ENCODE peak calls at places on chromosomes 13 and 19, in eight cellular contexts. T, N, K, A, E, Z, M and B are unnamed samples.

GRCh38 chr19:33293255-33294057 is 8.9 kb downstream of the CEBPA start:
- DNase-seq in T (peak; percentile 80), N (no peak), K (peak; percentile 94), A (peak; percentile 75), E (peak; percentile 79), Z (peak; percentile 71), M (peak; percentile 85), B (peak; percentile 74)

GRCh38 chr13:75687145-75687763 is 51.1 kb downstream of the LMO7 start:
- DNase-seq in T (peak; percentile 67), N (no peak), K (no peak), A (peak; percentile 73), E (peak; percentile 56), Z (peak; percentile 68), M (peak; percentile 68), B (no peak)

GRCh38 chr19:10510301-10510802 is 6.9 kb downstream of the S1PR5 start:
- DNase-seq in T (peak; percentile 30), N (no peak), K (peak; percentile 28), A (peak; percentile 50), E (no peak), Z (no peak), M (no peak), B (peak; percentile 81)

GRCh38 chr19:31985001-31985605 is 360.3 kb upstream of the ZNF507 start:
- DNase-seq in T (no peak), N (no peak), K (no peak), A (no peak), E (no peak), Z (no peak), M (no peak), B (no peak)

GRCh38 chr13:70043685-70044084 is 63.9 kb upstream of the ATXN8OS start:
- DNase-seq in T (no peak), N (no peak), K (no peak), A (peak; percentile 8), E (no peak), Z (no peak), M (no peak), B (no peak)

GRCh38 chr13:110337287-110337686 is 30.2 kb downstream of the COL4A2 start:
- DNase-seq in T (no peak), N (no peak), K (no peak), A (no peak), E (no peak), Z (no peak), M (no peak), B (no peak)

GRCh38 chr19:47813304-47813994 is 8.3 kb upstream of the CRX start:
- DNase-seq in T (peak; percentile 87), N (peak; percentile 37), K (peak; percentile 70), A (peak; percentile 69), E (peak; percentile 32), Z (peak; percentile 18), M (peak; percentile 54), B (peak; percentile 97)

GRCh38 chr13:29165840-29166239 is 345.7 kb downstream of the MTUS2 start:
- DNase-seq in T (no peak), N (no peak), K (no peak), A (no peak), E (peak; percentile 25), Z (no peak), M (peak; percentile 1), B (no peak)

GRCh38 chr19:15195987-15196682 is 4.7 kb downstream of the NOTCH3 start:
- DNase-seq in T (peak; percentile 95), N (peak; percentile 89), K (no peak), A (peak; percentile 96), E (no peak), Z (no peak), M (no peak), B (peak; percentile 49)

GRCh38 chr19:39733841-39734240 is 4.0 kb downstream of the CLC start:
- DNase-seq in T (no peak), N (no peak), K (no peak), A (no peak), E (no peak), Z (no peak), M (no peak), B (no peak)

GRCh38 chr13:113586661-113587479 is 2.3 kb downstream of the TFDP1 start:
- DNase-seq in T (no peak), N (no peak), K (no peak), A (no peak), E (no peak), Z (no peak), M (no peak), B (no peak)

GRCh38 chr19:8392017-8392591 is 1.9 kb downstream of the RAB11B start:
- DNase-seq in T (peak; percentile 43), N (peak; percentile 76), K (no peak), A (no peak), E (peak; percentile 58), Z (no peak), M (peak; percentile 36), B (no peak)

GRCh38 chr13:81184556-81185265 is 843.8 kb upstream of the SPRY2 start:
- DNase-seq in T (no peak), N (no peak), K (no peak), A (peak; percentile 73), E (no peak), Z (peak; percentile 4), M (peak; percentile 32), B (no peak)

GRCh38 chr13:40812724-40813445 is 23.5 kb downstream of the SLC25A15 start:
- DNase-seq in T (no peak), N (no peak), K (no peak), A (peak; percentile 57), E (no peak), Z (peak; percentile 78), M (peak; percentile 65), B (no peak)

GRCh38 chr19:53597023-53597422 is 34.8 kb upstream of the DPRX start:
- DNase-seq in T (no peak), N (no peak), K (no peak), A (no peak), E (no peak), Z (no peak), M (no peak), B (no peak)

GRCh38 chr19:4197625-4198466 is 15.4 kb downstream of the ANKRD24 start:
- DNase-seq in T (no peak), N (no peak), K (peak; percentile 39), A (no peak), E (peak; percentile 9), Z (no peak), M (no peak), B (peak; percentile 67)

GRCh38 chr19:4200940-4201542 is 18.6 kb downstream of the ANKRD24 start:
- DNase-seq in T (no peak), N (no peak), K (no peak), A (no peak), E (no peak), Z (no peak), M (no peak), B (no peak)

GRCh38 chr19:4201798-4202197 is 19.3 kb downstream of the ANKRD24 start:
- DNase-seq in T (no peak), N (no peak), K (no peak), A (no peak), E (no peak), Z (no peak), M (no peak), B (no peak)

GRCh38 chr19:4198467-4199126 is 16.1 kb downstream of the ANKRD24 start:
- DNase-seq in T (no peak), N (no peak), K (no peak), A (no peak), E (no peak), Z (no peak), M (no peak), B (no peak)

DNA sequence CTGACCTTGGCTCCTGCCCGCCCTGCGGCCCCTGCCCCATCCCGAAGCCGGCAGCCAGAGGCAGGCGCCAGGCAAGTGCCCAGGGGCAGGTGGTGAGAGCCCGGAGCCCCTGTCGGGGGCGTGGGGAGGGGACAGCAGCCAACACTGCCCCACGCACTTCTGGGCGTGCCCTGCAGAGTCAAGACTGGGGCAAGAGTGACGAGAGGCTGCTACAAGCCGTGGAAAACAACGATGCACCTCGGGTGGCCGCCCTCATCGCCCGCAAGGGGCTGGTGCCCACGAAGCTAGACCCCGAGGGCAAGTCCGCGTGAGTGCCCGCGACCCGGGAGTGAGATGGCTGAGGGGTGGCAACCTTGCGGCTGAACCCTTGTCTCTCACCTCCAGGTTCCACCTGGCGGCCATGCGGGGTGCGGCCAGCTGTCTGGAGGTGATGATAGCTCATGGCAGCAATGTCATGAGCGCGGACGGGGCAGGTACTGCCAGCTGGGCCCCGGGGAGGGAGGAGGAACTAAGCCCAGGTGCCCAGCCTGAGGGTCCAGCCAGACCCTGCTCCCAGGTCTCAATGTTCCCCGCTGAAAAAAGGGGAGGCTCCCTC is 17.3 kb downstream of the ANKRD24 start:
- DNase-seq in T (peak; percentile 38), N (no peak), K (peak; percentile 78), A (no peak), E (no peak), Z (no peak), M (no peak), B (no peak)
- TF ChIP-seq CTCF in T (peak; percentile 30), N (no peak), K (peak; percentile 35), A (no peak), E (no peak), Z (no peak), M (no peak), B (peak; percentile 17)

GRCh38 chr19:58328999-58329398 is 2.2 kb downstream of the ZSCAN22 start:
- DNase-seq in T (no peak), N (no peak), K (no peak), A (peak; percentile 23), E (no peak), Z (no peak), M (no peak), B (peak; percentile 70)
- TF ChIP-seq CTCF in T (no peak), N (no peak), K (no peak), A (peak; percentile 60), E (no peak), Z (no peak), M (no peak), B (peak; percentile 52)

DNA sequence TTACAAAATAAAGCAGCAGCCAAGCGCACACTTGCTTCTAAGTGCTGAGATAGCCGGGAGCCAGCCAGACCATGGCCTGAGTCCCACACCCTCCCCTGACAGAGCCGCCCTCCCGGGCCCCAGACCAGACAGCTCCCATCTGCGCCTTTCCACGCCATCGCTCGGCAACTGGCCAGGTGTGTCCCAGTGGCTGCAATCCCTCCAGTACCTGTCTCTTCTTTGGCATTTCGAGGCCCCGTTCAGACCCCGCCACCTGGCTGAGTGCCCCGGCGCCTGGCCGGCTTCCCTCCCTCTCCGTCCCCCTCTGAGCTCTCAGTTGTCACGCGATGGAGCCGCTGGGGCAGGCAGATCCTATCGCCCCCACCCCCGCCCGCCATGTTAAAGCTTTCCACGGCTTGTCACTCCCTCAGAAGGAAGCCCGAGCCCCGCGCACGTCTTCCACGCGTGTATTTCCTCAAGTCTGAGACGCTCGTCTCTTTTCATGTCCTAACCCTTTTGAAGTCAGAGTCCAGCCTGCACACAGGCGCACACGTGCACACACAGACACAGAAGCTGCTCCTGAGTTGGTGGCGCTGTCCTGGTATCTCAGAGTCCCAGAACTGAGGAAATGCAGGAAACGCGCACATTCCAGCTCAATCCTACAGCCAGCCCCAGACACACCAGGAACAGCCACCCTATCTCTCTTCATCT is 7.9 kb downstream of the MLLT1 start:
- DNase-seq in T (peak; percentile 76), N (peak; percentile 69), K (no peak), A (peak; percentile 30), E (peak; percentile 89), Z (peak; percentile 74), M (peak; percentile 67), B (no peak)
- TF ChIP-seq CTCF in T (no peak), N (no peak), K (no peak), A (peak; percentile 32), E (peak; percentile 37), Z (peak; percentile 12), M (no peak), B (no peak)

DNA sequence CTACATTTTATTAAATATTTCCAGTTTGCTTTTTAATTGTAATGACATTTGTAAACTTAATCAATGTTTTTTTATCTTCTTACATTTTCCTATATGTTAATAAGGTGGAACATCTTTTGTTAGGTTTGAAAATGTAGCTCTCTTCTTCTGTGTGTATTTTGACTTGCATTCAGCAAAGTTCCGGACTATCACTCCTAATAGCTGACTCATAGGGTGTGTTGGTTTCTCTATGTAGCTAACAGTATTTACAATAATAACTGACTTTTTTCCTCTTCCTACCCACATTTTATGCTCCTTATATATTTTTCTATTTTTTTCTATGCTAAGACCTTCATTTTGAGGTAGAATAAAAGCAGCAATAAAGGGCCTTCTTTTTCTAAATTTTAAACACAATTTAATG is 28.1 kb downstream of the MYO16 start:
- DNase-seq in T (no peak), N (no peak), K (no peak), A (peak; percentile 22), E (no peak), Z (no peak), M (no peak), B (no peak)
- TF ChIP-seq CTCF in T (no peak), N (no peak), K (no peak), A (no peak), E (no peak), Z (no peak), M (no peak), B (no peak)